ENCODE peak calls at places on chromosome 4, in seven cellular contexts. O, L, Q, K, J, Z and X are unnamed samples.

GRCh38 chr4:19224820-19225219 is 1026.9 kb upstream of the SLIT2 start:
- DNase-seq in L (peak; percentile 25), Q (no peak), K (peak; percentile 38), Z (no peak), O (peak; percentile 42), J (no peak), X (no peak)

GRCh38 chr4:76960014-76960413 is 10.5 kb downstream of the SEPTIN11 start:
- DNase-seq in Z (no peak), O (no peak), Q (no peak), K (no peak), J (no peak), L (no peak), X (peak; percentile 66)

GRCh38 chr4:30714408-30715031 is 5.6 kb upstream of the PCDH7 start:
- DNase-seq in K (peak; percentile 72), J (peak; percentile 40), L (peak; percentile 83), Z (no peak), Q (peak; percentile 55), O (peak; percentile 59), X (peak; percentile 53)

GRCh38 chr4:3446631-3447320 is 5.0 kb downstream of the HGFAC start:
- DNase-seq in Q (no peak), L (no peak), O (no peak), J (no peak), Z (no peak), K (no peak), X (no peak)

GRCh38 chr4:105666693-105667092 is 41.8 kb downstream of the INTS12 start:
- DNase-seq in J (no peak), Z (no peak), K (peak; percentile 38), Q (no peak), O (peak; percentile 16), L (peak; percentile 37), X (peak; percentile 59)

GRCh38 chr4:1748465-1748995 is 27.2 kb downstream of the TACC3 start:
- DNase-seq in K (peak; percentile 71), J (peak; percentile 80), Q (peak; percentile 85), L (peak; percentile 71), O (peak; percentile 41), Z (peak; percentile 57), X (peak; percentile 66)

GRCh38 chr4:1539859-1540600 is 133.8 kb upstream of the NKX1-1 start:
- DNase-seq in Z (no peak), J (no peak), Q (no peak), K (no peak), L (no peak), O (no peak), X (no peak)

GRCh38 chr4:122635205-122635604 is 14.3 kb upstream of the IL21 start:
- DNase-seq in Q (no peak), O (no peak), J (no peak), Z (no peak), K (no peak), L (no peak), X (no peak)

GRCh38 chr4:42750091-42750490 is 93.2 kb upstream of the ATP8A1 start:
- DNase-seq in L (peak; percentile 49), J (no peak), K (no peak), Z (no peak), Q (no peak), O (no peak), X (no peak)

GRCh38 chr4:148955926-148956325 is 513.7 kb upstream of the NR3C2 start:
- DNase-seq in L (no peak), O (peak; percentile 21), K (peak; percentile 1), Q (no peak), J (no peak), Z (no peak), X (no peak)

GRCh38 chr4:158315706-158316105 is 105.4 kb downstream of the TMEM144 start:
- DNase-seq in O (peak; percentile 92), J (no peak), Q (no peak), L (no peak), Z (no peak), K (no peak), X (no peak)

GRCh38 chr4:151990201-151990600 is 229.4 kb upstream of the GATB start:
- DNase-seq in Q (no peak), O (peak; percentile 41), Z (no peak), L (peak; percentile 60), J (no peak), K (no peak), X (peak; percentile 90)

GRCh38 chr4:186342582-186342981 is 76.6 kb downstream of the F11 start:
- DNase-seq in Q (no peak), L (no peak), O (no peak), Z (no peak), K (no peak), J (no peak), X (no peak)

GRCh38 chr4:53476232-53477037 is 99.0 kb downstream of the FIP1L1 start:
- DNase-seq in Z (no peak), K (peak; percentile 94), L (peak; percentile 9), J (no peak), O (peak; percentile 98), Q (no peak), X (peak; percentile 57)

GRCh38 chr4:89109841-89110540 is 1.3 kb upstream of the TIGD2 start:
- DNase-seq in Z (no peak), K (no peak), Q (no peak), J (no peak), O (no peak), L (peak; percentile 40), X (peak; percentile 22)

GRCh38 chr4:8920969-8921368 is 49.3 kb upstream of the HMX1 start:
- DNase-seq in J (no peak), K (no peak), L (no peak), Z (no peak), O (no peak), Q (no peak), X (no peak)

GRCh38 chr4:8919651-8920288 is 48.1 kb upstream of the HMX1 start:
- DNase-seq in Q (no peak), J (no peak), K (no peak), O (no peak), L (no peak), Z (no peak), X (no peak)

GRCh38 chr4:8922481-8922880 is 50.8 kb upstream of the HMX1 start:
- DNase-seq in Z (no peak), K (no peak), O (no peak), J (no peak), L (no peak), Q (no peak), X (no peak)

GRCh38 chr4:8920289-8920965 is 48.8 kb upstream of the HMX1 start:
- DNase-seq in J (no peak), O (no peak), L (no peak), K (no peak), Z (no peak), Q (no peak), X (no peak)

DNA sequence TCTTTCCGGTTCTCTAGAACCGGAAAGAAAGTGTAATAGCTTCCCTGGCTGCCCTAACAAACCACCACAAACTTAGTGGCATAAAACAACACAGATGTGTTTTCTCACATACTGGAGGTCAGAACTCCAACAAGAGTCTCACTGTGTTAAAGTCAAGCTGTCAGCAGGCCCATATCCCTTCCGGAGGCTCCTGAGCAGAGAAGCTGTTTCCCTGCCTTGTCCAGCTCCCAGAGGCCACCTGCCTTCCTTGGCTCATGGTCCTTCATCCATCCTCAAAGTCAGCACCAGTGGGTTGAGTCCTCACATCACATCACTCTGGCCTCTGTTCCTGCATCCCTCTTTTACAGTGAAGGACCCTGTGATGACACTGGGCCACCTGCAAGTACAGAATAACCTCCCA is 49.8 kb upstream of the HMX1 start:
- DNase-seq in J (no peak), Q (no peak), O (no peak), L (no peak), Z (no peak), K (no peak), X (no peak)
- H2BK120ac ChIP-seq in J (no peak overlapping the region), Q (no peak overlapping the region), O (no peak overlapping the region), L (no peak overlapping the region), Z (no peak overlapping the region), K (no peak overlapping the region), X (no peak overlapping the region)

DNA sequence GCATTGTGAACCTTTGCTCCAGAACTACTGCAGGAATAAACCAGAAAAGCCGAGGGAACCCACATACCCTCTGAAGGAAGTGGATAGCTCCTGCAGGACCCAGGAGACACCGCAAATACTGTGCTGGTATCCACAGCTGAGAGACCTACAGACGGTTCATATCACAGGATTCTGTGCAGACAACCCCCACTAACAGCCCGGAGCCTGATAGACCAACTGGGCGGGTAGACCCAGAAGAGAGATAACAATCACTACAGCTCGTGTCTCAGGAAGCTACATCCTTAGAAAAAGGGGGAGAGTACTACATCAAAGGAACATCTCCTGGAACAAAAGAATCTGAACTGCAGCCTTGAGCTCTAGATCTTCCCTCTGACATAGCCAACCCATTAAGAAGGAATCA is 150.8 kb downstream of the FRAS1 start:
- DNase-seq in J (no peak), L (peak; percentile 87), K (no peak), O (no peak), Z (no peak), Q (no peak), X (peak; percentile 9)
- H2BK120ac ChIP-seq in J (no peak overlapping the region), L (peak overlapping the region; percentile 66), K (no peak overlapping the region), O (no peak overlapping the region), Z (no peak overlapping the region), Q (no peak overlapping the region), X (peak overlapping the region; percentile 21)

DNA sequence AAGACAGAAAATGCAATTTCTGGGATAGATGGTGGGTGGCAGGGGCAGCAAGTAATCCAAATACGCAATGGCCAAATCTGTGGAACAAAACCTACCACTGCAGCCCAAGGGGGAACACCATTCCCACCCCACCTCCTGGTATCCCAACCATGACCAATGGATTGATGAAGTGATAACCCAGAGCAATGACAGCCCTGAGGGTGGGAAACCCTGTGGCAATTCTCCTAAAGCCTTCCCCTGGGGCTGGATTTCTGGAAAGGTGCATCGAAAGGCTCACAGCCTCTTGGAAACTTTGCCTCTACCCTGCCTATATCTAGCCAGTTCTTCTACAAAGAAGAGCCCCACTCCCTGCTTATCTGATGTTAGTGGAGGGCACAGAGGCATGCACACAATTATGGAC is 59.9 kb upstream of the TXK start:
- DNase-seq in Z (no peak), K (no peak), J (no peak), L (no peak), O (no peak), Q (no peak), X (peak; percentile 41)
- H2BK120ac ChIP-seq in Z (no peak overlapping the region), K (no peak overlapping the region), J (no peak overlapping the region), L (no peak overlapping the region), O (no peak overlapping the region), Q (no peak overlapping the region), X (no peak overlapping the region)

GRCh38 chr4:48258845-48259397 is 10.7 kb downstream of the TEC start:
- DNase-seq in L (no peak), Z (no peak), K (no peak), Q (no peak), O (no peak), J (no peak), X (no peak)

GRCh38 chr4:48262926-48263325 is 6.7 kb downstream of the TEC start:
- DNase-seq in Z (no peak), J (no peak), Q (no peak), L (no peak), O (peak; percentile 75), K (peak; percentile 82), X (no peak)

GRCh38 chr4:48262484-48262883 is 7.2 kb downstream of the TEC start:
- DNase-seq in K (no peak), J (no peak), L (no peak), O (no peak), Z (no peak), Q (no peak), X (no peak)

GRCh38 chr4:48261288-48261687 is 8.3 kb downstream of the TEC start:
- DNase-seq in L (no peak), Z (no peak), Q (no peak), J (no peak), K (no peak), O (peak; percentile 24), X (no peak)

DNA sequence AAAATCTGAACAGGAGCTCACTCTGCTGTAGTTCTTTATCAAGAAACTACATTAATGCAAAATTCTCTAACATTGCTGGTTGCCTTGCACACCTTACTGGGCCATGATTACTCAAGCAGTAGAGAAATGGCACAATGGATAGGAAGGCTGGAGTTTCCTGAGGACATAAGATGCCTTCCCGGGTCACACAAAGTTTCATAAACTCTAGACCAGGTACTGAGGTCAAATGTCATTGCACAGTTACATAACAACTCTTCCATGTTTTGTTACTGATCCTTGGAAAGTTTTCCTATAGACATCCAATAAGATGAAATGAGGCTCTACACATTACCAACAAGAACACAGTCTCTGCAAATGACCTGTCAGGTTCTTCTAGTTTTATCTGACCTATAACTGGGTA is 9.9 kb downstream of the TEC start:
- DNase-seq in L (no peak), K (no peak), O (no peak), J (no peak), Q (no peak), Z (no peak), X (no peak)
- H2BK120ac ChIP-seq in L (no peak overlapping the region), K (no peak overlapping the region), O (no peak overlapping the region), J (no peak overlapping the region), Q (no peak overlapping the region), Z (no peak overlapping the region), X (no peak overlapping the region)